ENCODE peak calls at places on chromosomes 4 and X, in four cellular contexts. D is T-helper 17 cell, L is NCI-H460, T is T-cell. O is an unnamed sample.

GRCh38 chr4:139153411-139154133 is 23.4 kb downstream of the ELF2 start:
- DNase-seq in D (no peak), L (no peak), T (no peak), O (no peak)

GRCh38 chr4:86414686-86415085 is 54.8 kb upstream of the MAPK10 start:
- DNase-seq in D (no peak), L (no peak), T (no peak), O (no peak)

GRCh38 chr4:107951551-107951950 is 20.2 kb downstream of the CYP2U1 start:
- DNase-seq in D (no peak), L (no peak), T (no peak), O (no peak)

GRCh38 chr4:175614880-175615279 is 197.2 kb downstream of the GPM6A start:
- DNase-seq in D (no peak), L (no peak), T (no peak), O (no peak)

GRCh38 chrX:28491941-28492340 is 95.3 kb upstream of the IL1RAPL1 start:
- DNase-seq in D (no peak), L (no peak), T (no peak), O (no peak)

GRCh38 chr4:118113220-118113619 is 78.9 kb downstream of the NDST3 start:
- DNase-seq in D (no peak), L (no peak), T (no peak), O (no peak)

GRCh38 chr4:40180356-40180755 is 16.5 kb upstream of the RHOH start:
- DNase-seq in D (no peak), L (peak; percentile 26), T (no peak), O (peak; percentile 21)

GRCh38 chr4:99383833-99384392 is 31.4 kb upstream of the ADH1C start:
- DNase-seq in D (no peak), L (no peak), T (no peak), O (no peak)

GRCh38 chr4:7158991-7159390 is 33.3 kb upstream of the SORCS2 start:
- DNase-seq in D (no peak), L (no peak), T (no peak), O (no peak)

GRCh38 chrX:137548261-137548660 is 17.7 kb upstream of the ZIC3 start:
- DNase-seq in D (no peak), L (no peak), T (no peak), O (no peak)

GRCh38 chr4:113645771-113646455 is 115.6 kb downstream of the CAMK2D start:
- DNase-seq in D (no peak), L (peak; percentile 81), T (no peak), O (peak; percentile 19)

GRCh38 chrX:73069365-73070035 is 9.8 kb downstream of the PABPC1L2A start:
- DNase-seq in D (no peak), L (no peak), T (no peak), O (no peak)

GRCh38 chrX:63934160-63934559 is 149.1 kb upstream of the ARHGEF9 start:
- DNase-seq in D (no peak), L (no peak), T (no peak), O (no peak)

GRCh38 chr4:77126844-77127614 is 30.0 kb upstream of the CCNG2 start:
- DNase-seq in D (no peak), L (no peak), T (no peak), O (no peak)

GRCh38 chrX:6227445-6227820 is 1.2 kb downstream of the NLGN4X start:
- DNase-seq in D (no peak), L (no peak), T (no peak), O (no peak)

GRCh38 chrX:136170109-136170800 is 22.9 kb downstream of the FHL1 start:
- DNase-seq in D (no peak), L (no peak), T (no peak), O (no peak)

GRCh38 chrX:45632506-45632905 is 431.8 kb upstream of the DIPK2B start:
- DNase-seq in D (no peak), L (no peak), T (no peak), O (no peak)

GRCh38 chr4:70544279-70544870 is 26.0 kb downstream of the AMTN start:
- DNase-seq in D (no peak), L (peak; percentile 3), T (no peak), O (no peak)

GRCh38 chr4:105471566-105472176 is 2.2 kb downstream of the PPA2 start:
- DNase-seq in D (peak; percentile 29), L (peak; percentile 70), T (peak; percentile 58), O (peak; percentile 16)

GRCh38 chrX:122941801-122942200 is 242.3 kb upstream of the GRIA3 start:
- DNase-seq in D (no peak), L (no peak), T (no peak), O (no peak)

GRCh38 chr4:85475631-85476233 is 782 bp downstream of the ARHGAP24 start:
- DNase-seq in D (no peak), L (no peak), T (no peak), O (no peak)

GRCh38 chr4:41865306-41865980 is 69.8 kb upstream of the TMEM33 start:
- DNase-seq in D (no peak), L (no peak), T (no peak), O (no peak)

GRCh38 chr4:158121203-158121586 is 51.6 kb downstream of the GASK1B start:
- DNase-seq in D (no peak), L (peak; percentile 7), T (no peak), O (peak; percentile 15)

GRCh38 chr4:3911252-3911856 is 145.2 kb downstream of the ADRA2C start:
- DNase-seq in D (no peak), L (no peak), T (no peak), O (no peak)